ENCODE peak calls at places on chromosomes 4 and X, in seven cellular contexts. T, L, A, S, D, X and K are unnamed samples. For H4K20me1, the result is how much of the 10 kb centered on the place peaks cover.

GRCh38 chr4:157792716-157793115 is 380.1 kb downstream of the GASK1B start:
- DNase-seq in T (no peak), L (no peak), A (peak), S (no peak), D (no peak), X (no peak), K (no peak)

GRCh38 chr4:179624768-179625181 is 2182.5 kb upstream of the AGA start:
- DNase-seq in T (peak), L (peak), A (no peak), S (no peak), D (peak), X (peak), K (no peak)

GRCh38 chrX:6012357-6012756 is 216.3 kb downstream of the NLGN4X start:
- DNase-seq in T (no peak), L (no peak), A (no peak), S (no peak), D (no peak), X (no peak), K (no peak)

GRCh38 chr4:91914176-91914804 is 389.5 kb upstream of the GRID2 start:
- DNase-seq in T (no peak), L (no peak), A (no peak), S (no peak), D (no peak), X (peak), K (no peak)

GRCh38 chr4:7588002-7588401 is 153.3 kb upstream of the PSAPL1 start:
- DNase-seq in T (no peak), L (no peak), A (no peak), S (no peak), D (no peak), X (no peak), K (no peak)

GRCh38 chr4:184553891-184554290 is 79.5 kb upstream of the IRF2 start:
- DNase-seq in T (no peak), L (no peak), A (no peak), S (no peak), D (no peak), X (no peak), K (no peak)

GRCh38 chr4:116866116-116866515 is 219.3 kb downstream of the TRAM1L1 start:
- DNase-seq in T (no peak), L (no peak), A (no peak), S (no peak), D (no peak), X (no peak), K (no peak)

GRCh38 chr4:24210332-24210902 is 320.6 kb upstream of the PPARGC1A start:
- DNase-seq in T (no peak), L (peak), A (peak), S (no peak), D (no peak), X (no peak), K (peak)

GRCh38 chrX:136975642-136976518 is 57.9 kb downstream of the GPR101 start:
- DNase-seq in T (no peak), L (no peak), A (no peak), S (no peak), D (no peak), X (no peak), K (no peak)

GRCh38 chrX:48648299-48648698 is 35.3 kb upstream of the WAS start:
- DNase-seq in T (peak), L (peak), A (no peak), S (peak), D (peak), X (peak), K (peak)

GRCh38 chr4:7750972-7751371 is 188.7 kb downstream of the AFAP1 start:
- DNase-seq in T (no peak), L (no peak), A (no peak), S (no peak), D (no peak), X (no peak), K (no peak)

GRCh38 chr4:170047774-170048354 is 21.7 kb upstream of the MFAP3L start:
- DNase-seq in T (peak), L (peak), A (peak), S (peak), D (no peak), X (peak), K (peak)

GRCh38 chr4:142656178-142656577 is 189.9 kb downstream of the INPP4B start:
- DNase-seq in T (peak), L (no peak), A (peak), S (no peak), D (no peak), X (no peak), K (no peak)

GRCh38 chr4:4507923-4508322 is 33.9 kb downstream of the STX18 start:
- DNase-seq in T (no peak), L (no peak), A (no peak), S (peak), D (no peak), X (peak), K (peak)

GRCh38 chr4:24248674-24249644 is 335.4 kb downstream of the DHX15 start:
- DNase-seq in T (no peak), L (no peak), A (no peak), S (no peak), D (no peak), X (no peak), K (peak)

GRCh38 chr4:146243883-146244277 is 29.5 kb downstream of the REELD1 start:
- DNase-seq in T (no peak), L (no peak), A (no peak), S (no peak), D (no peak), X (no peak), K (no peak)

GRCh38 chr4:158208931-158209640 is 1.2 kb upstream of the TMEM144 start:
- DNase-seq in T (no peak), L (no peak), A (no peak), S (no peak), D (no peak), X (no peak), K (no peak)

GRCh38 chr4:100510551-100510950 is 7.3 kb downstream of the EMCN start:
- DNase-seq in T (no peak), L (no peak), A (no peak), S (peak), D (no peak), X (no peak), K (no peak)

GRCh38 chr4:87150498-87151261 is 69.7 kb downstream of the KLHL8 start:
- DNase-seq in T (peak), L (peak), A (peak), S (peak), D (no peak), X (peak), K (peak)

GRCh38 chrX:69068295-69069085 is 96.8 kb downstream of the PJA1 start:
- DNase-seq in T (no peak), L (no peak), A (no peak), S (no peak), D (no peak), X (no peak), K (no peak)

GRCh38 chrX:119996600-119997524 is 53.3 kb upstream of the NKAP start:
- DNase-seq in T (no peak), L (no peak), A (no peak), S (no peak), D (no peak), X (no peak), K (no peak)

GRCh38 chr4:168877407-168877778 is 132.7 kb downstream of the CBR4 start:
- DNase-seq in T (no peak), L (no peak), A (peak), S (no peak), D (no peak), X (no peak), K (peak)
- H4K20me1 ChIP-seq in T (under half), L (under half), A (under half), S (under half), D (under half), X (under half), K (under half)

GRCh38 chr4:74544655-74545361 is 99.9 kb downstream of the AREG start:
- DNase-seq in T (no peak), L (peak), A (no peak), S (peak), D (no peak), X (no peak), K (no peak)

GRCh38 chr4:74545488-74545887 is 100.6 kb downstream of the AREG start:
- DNase-seq in T (no peak), L (no peak), A (peak), S (no peak), D (no peak), X (peak), K (no peak)

GRCh38 chr4:74543247-74543670 is 98.3 kb downstream of the AREG start:
- DNase-seq in T (no peak), L (no peak), A (no peak), S (no peak), D (no peak), X (no peak), K (no peak)

GRCh38 chr4:74546020-74546419 is 101.1 kb downstream of the AREG start:
- DNase-seq in T (no peak), L (no peak), A (peak), S (peak), D (no peak), X (no peak), K (no peak)

DNA sequence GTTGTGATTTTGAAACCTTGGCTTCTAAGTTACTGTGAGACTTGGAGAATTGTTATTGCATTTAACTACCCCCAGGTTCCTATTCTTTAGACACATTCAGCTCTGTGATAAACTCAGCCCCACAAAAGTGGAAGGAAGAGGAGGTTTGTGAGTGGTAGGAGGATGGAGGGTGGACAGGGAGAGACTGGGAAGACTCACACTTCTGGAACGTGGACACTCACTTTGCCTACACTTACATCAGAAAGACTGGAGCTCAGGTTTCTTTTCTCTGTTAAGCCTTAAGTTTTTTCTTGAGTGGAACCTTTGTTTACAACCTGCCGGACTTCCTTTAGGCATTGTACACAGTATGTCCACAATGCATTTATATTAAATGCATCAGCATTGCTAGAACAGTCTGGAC is 99.0 kb downstream of the AREG start:
- DNase-seq in T (no peak), L (peak), A (no peak), S (no peak), D (no peak), X (no peak), K (no peak)
- H3K27ac ChIP-seq in T (no peak), L (no peak), A (peak), S (no peak), D (no peak), X (no peak), K (peak)

GRCh38 chrX:12994321-12994720 is 19.4 kb downstream of the TMSB4X start:
- DNase-seq in T (no peak), L (no peak), A (no peak), S (peak), D (no peak), X (peak), K (no peak)

GRCh38 chrX:12993823-12994222 is 18.9 kb downstream of the TMSB4X start:
- DNase-seq in T (no peak), L (no peak), A (no peak), S (no peak), D (no peak), X (no peak), K (no peak)

GRCh38 chrX:12989456-12989855 is 14.5 kb downstream of the TMSB4X start:
- DNase-seq in T (no peak), L (peak), A (no peak), S (no peak), D (no peak), X (no peak), K (no peak)

GRCh38 chrX:12992544-12993118 is 17.7 kb downstream of the TMSB4X start:
- DNase-seq in T (no peak), L (no peak), A (no peak), S (no peak), D (no peak), X (no peak), K (no peak)

DNA sequence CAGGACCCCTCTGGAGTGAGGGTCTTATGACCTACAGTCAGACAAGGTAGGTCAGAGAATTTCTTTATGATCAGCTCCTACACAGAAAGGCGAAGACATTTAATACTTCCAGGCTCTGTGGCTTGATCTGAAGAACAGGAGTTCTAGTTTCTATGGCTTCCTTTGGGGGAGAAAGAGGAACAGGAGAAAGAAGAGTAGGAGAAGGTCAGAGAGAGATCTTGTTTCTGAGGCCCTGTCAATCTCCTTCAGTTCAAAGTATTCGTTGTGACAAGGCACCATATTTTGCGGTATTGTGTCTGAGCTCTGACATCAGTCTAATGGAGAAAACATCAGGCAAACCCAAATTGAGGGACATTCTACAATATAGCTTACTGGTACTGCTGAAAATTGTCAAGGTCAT is 16.7 kb downstream of the TMSB4X start:
- DNase-seq in T (no peak), L (no peak), A (no peak), S (no peak), D (no peak), X (no peak), K (no peak)
- H4K20me1 ChIP-seq in T (under half), L (under half), A (under half), S (under half), D (under half), X (under half), K (under half)

GRCh38 chrX:13377537-13377936 is 57.7 kb upstream of the ATXN3L start:
- DNase-seq in T (no peak), L (peak), A (peak), S (no peak), D (no peak), X (no peak), K (peak)
- H3K27ac ChIP-seq in T (no peak), L (peak), A (peak), S (no peak), D (no peak), X (peak), K (peak)

DNA sequence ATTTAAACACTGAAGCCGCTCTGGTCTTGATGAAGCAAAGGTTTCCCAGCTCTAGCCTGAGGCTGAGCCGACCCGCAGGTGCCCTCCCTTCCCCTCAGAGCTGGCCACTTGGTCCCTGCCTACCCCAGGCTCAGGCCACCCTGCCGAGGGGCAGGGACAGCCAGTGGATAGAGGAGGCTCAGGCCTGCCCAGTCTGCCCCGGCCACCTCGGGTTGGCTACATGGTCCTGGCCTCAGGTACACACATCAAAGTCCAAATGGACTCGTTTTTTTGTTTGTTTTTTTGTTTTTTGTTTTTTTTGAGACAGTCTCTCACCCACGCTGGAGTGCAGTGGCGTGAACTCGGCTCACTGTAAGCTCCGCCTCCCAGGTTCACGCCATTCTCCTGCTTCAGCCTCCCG is 23.8 kb downstream of the TACC3 start:
- DNase-seq in T (no peak), L (no peak), A (no peak), S (no peak), D (no peak), X (no peak), K (no peak)
- H4K20me1 ChIP-seq in T (under half), L (under half), A (under half), S (under half), D (under half), X (under half), K (under half)

DNA sequence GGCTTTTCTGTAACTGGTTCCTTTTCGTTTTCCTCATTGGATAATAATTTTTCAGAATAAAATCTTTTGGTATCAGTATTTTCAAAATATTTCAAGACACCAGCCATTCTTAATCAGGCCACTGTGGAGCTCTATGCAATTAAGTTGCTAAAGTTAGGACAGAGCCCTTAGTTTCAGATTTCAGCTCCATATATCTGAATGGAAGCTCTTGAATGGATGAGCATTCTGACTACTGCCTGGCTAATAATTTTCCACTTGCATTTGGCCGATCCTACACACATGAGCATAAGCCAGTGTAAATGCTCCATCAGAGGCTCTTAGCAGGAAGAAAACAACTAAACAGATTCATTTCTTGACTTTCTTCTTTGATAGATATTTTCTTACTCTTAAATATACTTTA is 157.6 kb downstream of the CHIC2 start:
- DNase-seq in T (no peak), L (peak), A (no peak), S (no peak), D (no peak), X (no peak), K (no peak)
- H3K27ac ChIP-seq in T (no peak), L (peak), A (no peak), S (no peak), D (no peak), X (no peak), K (peak)

DNA sequence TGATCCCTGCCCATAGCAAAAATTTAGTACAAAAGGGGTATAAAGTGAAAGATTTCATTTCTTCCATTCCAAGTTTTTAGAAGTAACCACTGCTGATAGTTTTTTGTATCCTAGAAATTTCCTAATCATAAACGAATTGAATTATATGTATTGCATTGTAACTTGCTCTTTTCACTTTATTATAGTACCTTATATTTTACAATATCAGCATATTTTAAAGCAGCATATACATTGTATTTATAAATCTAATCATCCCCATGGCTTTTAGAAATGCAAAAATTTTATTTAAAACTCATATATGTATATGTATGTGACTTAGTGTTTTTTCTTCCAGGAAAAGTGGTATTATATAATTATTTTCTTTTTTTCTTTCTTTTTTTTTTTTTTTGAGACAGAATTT is 27.7 kb downstream of the STAG2 start:
- DNase-seq in T (no peak), L (no peak), A (no peak), S (no peak), D (no peak), X (no peak), K (no peak)
- H4K20me1 ChIP-seq in T (half or more), L (under half), A (under half), S (under half), D (under half), X (under half), K (under half)